ENCODE peak calls at places on chromosomes 2 and 18, in six cellular contexts. U is body of pancreas, A is spleen, E is IMR-90, Q is right lobe of liver, B is breast epithelium. S is an unnamed sample.

GRCh38 chr2:172101707-172102158 is 967 bp downstream of the DLX2 start:
- DNase-seq in U (no peak), A (peak), E (no peak), Q (no peak), B (no peak), S (no peak)

GRCh38 chr18:66124394-66124793 is 373.6 kb downstream of the CDH7 start:
- DNase-seq in U (no peak), A (no peak), E (no peak), Q (no peak), B (no peak), S (no peak)

GRCh38 chr18:28826062-28826565 is 649.2 kb upstream of the CDH2 start:
- DNase-seq in U (no peak), A (no peak), E (no peak), Q (no peak), B (no peak), S (no peak)

GRCh38 chr2:202064206-202064880 is 8.7 kb upstream of the KIAA2012 start:
- DNase-seq in U (no peak), A (no peak), E (peak), Q (no peak), B (no peak), S (peak)

GRCh38 chr2:134712334-134712733 is 6.5 kb downstream of the TMEM163 start:
- DNase-seq in U (no peak), A (no peak), E (no peak), Q (no peak), B (no peak), S (peak)

GRCh38 chr2:68387408-68388350 is 22.6 kb downstream of the PLEK start:
- DNase-seq in U (no peak), A (no peak), E (no peak), Q (no peak), B (no peak), S (no peak)

GRCh38 chr2:221423212-221423804 is 148.8 kb downstream of the EPHA4 start:
- DNase-seq in U (no peak), A (no peak), E (no peak), Q (no peak), B (no peak), S (no peak)

GRCh38 chr2:199861116-199861774 is 10.3 kb upstream of the FTCDNL1 start:
- DNase-seq in U (no peak), A (no peak), E (peak), Q (no peak), B (no peak), S (no peak)

GRCh38 chr2:202883987-202884675 is 12.6 kb upstream of the ICA1L start:
- DNase-seq in U (no peak), A (no peak), E (peak), Q (no peak), B (no peak), S (no peak)

GRCh38 chr2:104487381-104487780 is 366.5 kb upstream of the POU3F3 start:
- DNase-seq in U (no peak), A (no peak), E (no peak), Q (no peak), B (no peak), S (no peak)

GRCh38 chr2:15082105-15083058 is 449.9 kb downstream of the LRATD1 start:
- DNase-seq in U (no peak), A (no peak), E (no peak), Q (no peak), B (no peak), S (no peak)

GRCh38 chr18:69123421-69123820 is 277.3 kb upstream of the DOK6 start:
- DNase-seq in U (no peak), A (no peak), E (no peak), Q (no peak), B (no peak), S (no peak)

GRCh38 chr2:216474925-216475670 is 23.5 kb upstream of the RPL37A start:
- DNase-seq in U (no peak), A (no peak), E (no peak), Q (no peak), B (no peak), S (no peak)

GRCh38 chr18:32754508-32755263 is 18.1 kb downstream of the KLHL14 start:
- DNase-seq in U (no peak), A (no peak), E (no peak), Q (no peak), B (no peak), S (no peak)

GRCh38 chr2:173148520-173148919 is 72.9 kb downstream of the MAP3K20 start:
- DNase-seq in U (no peak), A (no peak), E (peak), Q (no peak), B (no peak), S (no peak)

GRCh38 chr2:65464604-65465003 is 32.2 kb upstream of the SPRED2 start:
- DNase-seq in U (no peak), A (no peak), E (no peak), Q (no peak), B (no peak), S (no peak)

GRCh38 chr2:121530210-121530562 is 494 bp upstream of the RNU4ATAC start:
- DNase-seq in U (peak), A (peak), E (peak), Q (peak), B (peak), S (peak)

GRCh38 chr2:188369365-188369764 is 77.7 kb downstream of the GULP1 start:
- DNase-seq in U (peak), A (no peak), E (peak), Q (peak), B (no peak), S (peak)

GRCh38 chr2:53091183-53091582 is 676.4 kb upstream of the CHAC2 start:
- DNase-seq in U (no peak), A (no peak), E (no peak), Q (no peak), B (no peak), S (no peak)

GRCh38 chr2:79850912-79851311 is 338.1 kb downstream of the CTNNA2 start:
- DNase-seq in U (no peak), A (no peak), E (no peak), Q (no peak), B (no peak), S (no peak)

GRCh38 chr2:136206613-136207012 is 88.7 kb upstream of the CXCR4 start:
- DNase-seq in U (no peak), A (peak), E (no peak), Q (no peak), B (no peak), S (no peak)

GRCh38 chr18:3262234-3263171 is 570 bp downstream of the MYL12B start:
- DNase-seq in U (no peak), A (no peak), E (no peak), Q (peak), B (peak), S (peak)

GRCh38 chr2:85089464-85090072 is 43.6 kb upstream of the TCF7L1 start:
- DNase-seq in U (no peak), A (no peak), E (no peak), Q (no peak), B (no peak), S (no peak)

GRCh38 chr2:112750560-112750843 is 13.9 kb downstream of the CKAP2L start:
- DNase-seq in U (no peak), A (no peak), E (peak), Q (no peak), B (no peak), S (no peak)

GRCh38 chr2:65749549-65749948 is 317.1 kb upstream of the SPRED2 start:
- DNase-seq in U (no peak), A (no peak), E (peak), Q (no peak), B (no peak), S (no peak)

GRCh38 chr2:163752252-163752651 is 16.4 kb upstream of the FIGN start:
- DNase-seq in U (no peak), A (no peak), E (no peak), Q (no peak), B (no peak), S (no peak)

GRCh38 chr2:234981197-234982095 is 29.6 kb downstream of the SH3BP4 start:
- DNase-seq in U (peak), A (no peak), E (peak), Q (peak), B (no peak), S (peak)

GRCh38 chr2:195304310-195304709 is 352.7 kb upstream of the SLC39A10 start:
- DNase-seq in U (no peak), A (no peak), E (peak), Q (no peak), B (no peak), S (no peak)

GRCh38 chr2:104140361-104140760 is 713.6 kb upstream of the POU3F3 start:
- DNase-seq in U (no peak), A (no peak), E (no peak), Q (no peak), B (no peak), S (no peak)

GRCh38 chr18:6614952-6615351 is 114.6 kb upstream of the ARHGAP28 start:
- DNase-seq in U (no peak), A (no peak), E (no peak), Q (no peak), B (no peak), S (no peak)

GRCh38 chr2:115303-115702 is 69.0 kb upstream of the FAM110C start:
- DNase-seq in U (no peak), A (no peak), E (no peak), Q (no peak), B (no peak), S (no peak)

GRCh38 chr2:73232471-73233153 is 427 bp downstream of the PRADC1 start:
- DNase-seq in U (peak), A (no peak), E (no peak), Q (peak), B (no peak), S (no peak)

GRCh38 chr2:73233154-73233931 is at the start of gene PRADC1:
- DNase-seq in U (peak), A (peak), E (peak), Q (peak), B (peak), S (peak)

GRCh38 chr2:73225513-73226360 is 7.3 kb downstream of the PRADC1 start:
- DNase-seq in U (no peak), A (no peak), E (no peak), Q (no peak), B (no peak), S (no peak)

GRCh38 chr2:73227086-73227485 is 6.0 kb downstream of the PRADC1 start:
- DNase-seq in U (no peak), A (no peak), E (no peak), Q (no peak), B (no peak), S (no peak)

DNA sequence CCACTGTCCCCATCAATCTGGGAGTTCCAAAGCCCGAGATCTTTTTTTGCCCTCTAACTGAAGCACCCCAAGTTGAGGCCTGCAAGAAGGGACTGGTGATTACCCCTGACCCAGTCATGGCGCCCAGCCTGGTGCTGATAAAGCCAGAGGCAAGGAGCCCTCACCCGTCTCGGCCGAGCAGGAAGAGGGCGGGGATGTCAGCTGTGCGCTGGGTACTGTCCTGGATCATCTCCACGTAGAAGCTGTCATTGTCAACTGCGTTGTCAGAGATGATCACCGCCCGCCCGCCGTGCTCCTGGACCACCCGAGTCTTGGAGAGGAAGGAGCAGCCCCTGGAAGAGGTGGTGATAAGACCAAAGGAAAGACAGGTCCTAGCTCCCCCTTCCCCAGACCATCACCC is 4.4 kb downstream of the PRADC1 start:
- DNase-seq in U (no peak), A (no peak), E (no peak), Q (no peak), B (no peak), S (no peak)
- TF ChIP-seq POLR2A in U (no peak), A (no peak), E (no peak), Q (no peak), B (no peak), S (no peak)

GRCh38 chr2:207166349-207167128 is 791 bp upstream of the KLF7 start:
- DNase-seq in U (peak), A (peak), E (peak), Q (peak), B (peak), S (peak)
- TF ChIP-seq POLR2A in U (peak), A (peak), E (peak), Q (peak), B (peak), S (peak)

GRCh38 chr2:75560768-75561565 is at the start of gene EVA1A:
- DNase-seq in U (peak), A (no peak), E (peak), Q (peak), B (no peak), S (peak)
- TF ChIP-seq POLR2A in U (peak), A (no peak), E (peak), Q (peak), B (no peak), S (peak)

GRCh38 chr2:6856548-6856920 is 9.2 kb downstream of the CMPK2 start:
- DNase-seq in U (no peak), A (no peak), E (no peak), Q (no peak), B (no peak), S (no peak)

GRCh38 chr2:6846540-6846939 is 19.2 kb downstream of the CMPK2 start:
- DNase-seq in U (no peak), A (no peak), E (no peak), Q (no peak), B (no peak), S (no peak)

GRCh38 chr2:6855860-6856547 is 9.7 kb downstream of the CMPK2 start:
- DNase-seq in U (no peak), A (no peak), E (no peak), Q (no peak), B (no peak), S (no peak)

GRCh38 chr2:6846967-6847695 is 18.6 kb downstream of the CMPK2 start:
- DNase-seq in U (no peak), A (no peak), E (no peak), Q (no peak), B (no peak), S (no peak)

GRCh38 chr2:6852210-6852609 is 13.5 kb downstream of the CMPK2 start:
- DNase-seq in U (no peak), A (no peak), E (no peak), Q (no peak), B (no peak), S (no peak)
- TF ChIP-seq POLR2A in U (no peak), A (no peak), E (no peak), Q (no peak), B (no peak), S (no peak)

DNA sequence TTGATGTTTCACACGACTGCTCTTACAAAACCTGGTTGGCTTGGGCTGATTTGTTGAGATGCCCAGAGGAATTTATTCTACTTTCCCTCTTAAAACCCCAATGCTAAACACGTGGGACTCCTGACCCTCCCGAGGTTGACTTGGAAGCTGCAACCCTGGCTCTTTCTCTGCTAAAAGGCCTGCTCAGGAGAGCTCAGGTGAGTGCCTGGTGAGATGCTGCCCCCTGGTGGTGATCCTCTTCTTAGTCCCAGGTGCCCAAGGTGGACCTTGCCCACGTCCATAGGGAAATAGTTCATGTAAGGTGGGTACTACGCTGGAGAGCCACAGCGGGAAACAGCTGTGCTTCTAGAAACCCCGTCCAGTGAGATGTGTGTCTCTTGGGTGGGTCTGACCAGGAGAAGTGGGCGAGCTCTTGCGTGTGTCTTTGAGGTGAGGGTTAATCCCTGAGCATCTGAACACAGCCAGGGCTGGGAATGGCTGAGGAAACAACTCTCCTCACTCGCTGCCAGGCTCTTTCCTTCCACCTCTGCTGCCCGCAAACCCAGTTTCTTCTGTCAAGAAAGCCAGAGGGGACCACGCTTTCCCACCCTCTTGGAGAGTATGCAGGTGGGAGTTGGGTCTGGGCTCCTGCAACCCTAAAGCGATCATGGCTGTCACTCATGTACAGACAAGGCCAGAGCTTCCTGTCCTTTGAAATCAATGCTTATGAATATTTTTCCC is 25.5 kb upstream of the PXDN start:
- DNase-seq in U (peak), A (no peak), E (peak), Q (peak), B (peak), S (peak)
- TF ChIP-seq POLR2A in U (no peak), A (no peak), E (no peak), Q (no peak), B (no peak), S (no peak)

DNA sequence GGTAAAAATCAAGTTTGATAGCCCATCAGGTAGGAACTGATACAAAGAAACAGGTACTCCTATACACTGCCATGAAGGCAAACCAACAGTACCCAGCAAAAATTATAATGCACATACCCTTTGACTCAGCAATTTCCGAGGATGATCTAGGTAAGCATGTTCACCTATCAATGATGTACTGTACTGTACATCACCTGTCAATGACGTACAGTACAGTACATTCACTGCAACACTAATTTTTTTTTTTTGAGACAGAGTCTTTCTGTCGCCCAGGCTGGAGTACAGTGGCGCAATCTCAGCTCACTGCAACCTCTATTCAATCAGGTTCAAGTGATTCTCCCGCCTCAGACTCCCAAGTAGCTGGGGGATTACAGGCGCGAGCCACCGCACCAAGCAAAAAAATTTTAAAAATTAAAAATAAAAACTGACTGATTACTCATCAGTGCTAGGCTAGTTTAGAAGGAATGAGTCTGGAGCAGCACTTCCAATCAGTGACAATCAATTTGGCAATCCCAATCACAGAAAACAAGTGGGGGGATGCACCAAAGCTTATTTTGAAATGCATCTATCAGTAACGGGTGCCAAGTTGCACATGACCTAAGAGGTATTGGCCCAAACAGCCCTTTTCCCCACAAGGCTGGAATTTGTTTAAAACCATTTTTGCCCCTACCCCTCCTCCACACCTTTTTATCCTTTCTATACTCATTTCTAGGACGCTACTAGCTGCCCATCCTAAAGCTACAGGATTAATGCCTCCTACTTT is 8.2 kb downstream of the SRSF7 start:
- DNase-seq in U (no peak), A (no peak), E (no peak), Q (no peak), B (no peak), S (no peak)
- TF ChIP-seq POLR2A in U (no peak), A (no peak), E (no peak), Q (no peak), B (no peak), S (no peak)

GRCh38 chr2:181370126-181370525 is 87.1 kb upstream of the ITGA4 start:
- DNase-seq in U (no peak), A (no peak), E (no peak), Q (no peak), B (no peak), S (no peak)

GRCh38 chr2:181368036-181368435 is 89.2 kb upstream of the ITGA4 start:
- DNase-seq in U (no peak), A (no peak), E (no peak), Q (no peak), B (no peak), S (no peak)

GRCh38 chr2:181372656-181373055 is 84.5 kb upstream of the ITGA4 start:
- DNase-seq in U (no peak), A (no peak), E (no peak), Q (no peak), B (no peak), S (no peak)

GRCh38 chr2:181371782-181372292 is 85.3 kb upstream of the ITGA4 start:
- DNase-seq in U (peak), A (no peak), E (peak), Q (no peak), B (no peak), S (no peak)

GRCh38 chr2:181371195-181371594 is 86.0 kb upstream of the ITGA4 start:
- DNase-seq in U (no peak), A (no peak), E (no peak), Q (no peak), B (no peak), S (no peak)
- TF ChIP-seq POLR2A in U (no peak), A (no peak), E (no peak), Q (no peak), B (no peak), S (no peak)

DNA sequence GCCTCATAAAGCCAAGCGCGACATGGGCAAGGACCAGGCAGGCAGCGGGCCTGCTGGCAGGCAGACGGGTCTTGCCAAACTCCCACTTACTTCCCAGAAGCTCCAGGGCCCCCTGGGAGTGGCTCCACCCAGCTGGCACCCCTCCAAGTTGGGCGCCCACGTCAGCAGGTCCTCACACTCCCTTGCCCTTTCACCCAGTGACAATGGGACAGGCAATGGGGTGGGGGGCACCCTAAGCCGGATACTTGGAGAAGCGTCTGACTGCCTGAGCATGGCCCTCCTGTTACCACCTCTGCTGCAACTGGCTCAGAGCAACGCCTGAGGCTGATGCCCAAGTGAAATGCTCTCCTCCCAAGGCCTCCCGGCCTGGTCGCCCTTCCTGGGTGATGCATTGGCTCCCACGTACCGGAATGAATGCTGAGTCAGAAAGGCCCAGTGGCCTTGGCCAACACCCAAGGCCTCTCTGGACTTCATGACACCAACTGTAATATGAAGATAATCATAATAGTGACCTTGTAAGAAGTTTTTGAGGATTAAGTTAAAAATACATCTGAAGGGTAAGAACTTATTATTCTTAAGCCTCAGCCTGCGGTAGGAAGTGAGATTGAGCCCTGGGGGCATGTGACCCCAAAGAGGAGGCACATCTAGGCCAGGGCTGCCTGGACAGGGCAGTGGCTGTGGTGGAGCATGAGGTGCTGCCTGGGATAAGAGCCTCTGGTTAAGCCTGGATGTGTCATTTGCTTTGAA is 31.7 kb downstream of the KCNK3 start:
- DNase-seq in U (peak), A (no peak), E (peak), Q (peak), B (no peak), S (peak)
- TF ChIP-seq POLR2A in U (peak), A (no peak), E (no peak), Q (no peak), B (no peak), S (peak)